ENCODE peak calls at places on chromosomes 13 and 19, in nine cellular contexts. I, T, A, Z, Q, P, N, R and X are unnamed samples.
A peak's percentile ranks its signal among the peaks of the same experiment; 100 is the strongest.

GRCh38 chr13:75305057-75305456 is 176.9 kb downstream of the TBC1D4 start:
- DNase-seq in Z (no peak), P (no peak), R (no peak), N (no peak), I (no peak), Q (no peak), A (peak; percentile 52), T (no peak), X (no peak)

GRCh38 chr13:111865046-111865445 is 201.9 kb upstream of the SOX1 start:
- DNase-seq in P (no peak), Q (no peak), T (no peak), Z (no peak), I (no peak), R (no peak), A (no peak), N (no peak), X (no peak)

GRCh38 chr19:19460258-19460731 is 54.8 kb downstream of the GATAD2A start:
- DNase-seq in Z (peak; percentile 42), P (no peak), Q (no peak), N (no peak), R (no peak), I (no peak), A (no peak), T (no peak), X (no peak)

GRCh38 chr13:33612641-33613638 is 205.0 kb upstream of the RFC3 start:
- DNase-seq in Q (no peak), T (no peak), P (no peak), I (no peak), A (no peak), Z (no peak), R (no peak), N (no peak), X (no peak)

GRCh38 chr19:54561840-54562239 is 11.8 kb upstream of the LILRA2 start:
- DNase-seq in A (no peak), T (no peak), Z (peak; percentile 51), P (no peak), I (no peak), R (no peak), Q (no peak), N (no peak), X (no peak)

GRCh38 chr13:114263590-114263989 is 17.8 kb upstream of the UPF3A start:
- DNase-seq in A (no peak), N (no peak), Z (no peak), I (no peak), T (no peak), P (no peak), R (no peak), Q (no peak), X (peak; percentile 55)

GRCh38 chr19:8145969-8146368 is 3.4 kb downstream of the FBN3 start:
- DNase-seq in T (no peak), Q (peak; percentile 66), I (no peak), A (no peak), R (no peak), P (no peak), Z (no peak), N (no peak), X (no peak)

GRCh38 chr13:42762917-42763316 is 18.5 kb upstream of the FAM216B start:
- DNase-seq in A (peak; percentile 97), N (no peak), P (no peak), R (no peak), Q (no peak), I (no peak), Z (peak; percentile 87), T (no peak), X (no peak)

GRCh38 chr13:42272115-42272756 is at the start of gene AKAP11:
- DNase-seq in R (no peak), Q (no peak), P (peak; percentile 45), T (peak; percentile 76), I (no peak), N (peak; percentile 14), Z (peak; percentile 53), A (peak; percentile 49), X (peak; percentile 68)

GRCh38 chr13:28602580-28602979 is 56.4 kb upstream of the POMP start:
- DNase-seq in T (no peak), Z (no peak), I (no peak), A (no peak), N (no peak), P (no peak), Q (no peak), R (no peak), X (no peak)

GRCh38 chr19:31883299-31883990 is 462.0 kb upstream of the ZNF507 start:
- DNase-seq in R (no peak), N (no peak), I (no peak), T (no peak), Z (no peak), A (no peak), P (no peak), Q (no peak), X (no peak)

GRCh38 chr13:97367427-97367826 is 66.5 kb upstream of the RAP2A start:
- DNase-seq in N (no peak), T (peak; percentile 71), P (no peak), R (no peak), Q (no peak), I (peak; percentile 66), Z (peak; percentile 65), A (peak; percentile 56), X (no peak)

GRCh38 chr19:53982056-53982455 is 9.4 kb upstream of the CACNG6 start:
- DNase-seq in A (no peak), R (no peak), Q (no peak), T (no peak), Z (no peak), P (no peak), I (no peak), N (no peak), X (no peak)

GRCh38 chr13:21006141-21007005 is 55.0 kb downstream of the LATS2 start:
- DNase-seq in Q (no peak), T (peak; percentile 60), Z (no peak), A (no peak), P (no peak), I (no peak), N (no peak), R (no peak), X (no peak)

GRCh38 chr19:17246681-17247425 is 1.1 kb upstream of the NR2F6 start:
- DNase-seq in Q (peak; percentile 41), A (no peak), Z (peak; percentile 41), N (no peak), P (no peak), T (no peak), I (no peak), R (no peak), X (no peak)

GRCh38 chr19:15859187-15859586 is 38.7 kb downstream of the CYP4F2 start:
- DNase-seq in R (no peak), N (no peak), I (no peak), P (no peak), Z (no peak), Q (no peak), T (no peak), A (no peak), X (no peak)

GRCh38 chr13:51614350-51614786 is 30.1 kb downstream of the WDFY2 start:
- DNase-seq in R (peak; percentile 61), N (peak; percentile 5), I (no peak), P (peak; percentile 17), T (no peak), Z (no peak), A (no peak), Q (peak; percentile 36), X (no peak)

GRCh38 chr13:25525884-25526283 is 154.1 kb downstream of the ATP8A2 start:
- DNase-seq in T (no peak), Q (no peak), N (no peak), I (no peak), A (no peak), Z (no peak), R (no peak), P (no peak), X (no peak)

GRCh38 chr13:44523176-44524017 is 52.7 kb downstream of the TSC22D1 start:
- DNase-seq in N (no peak), R (peak; percentile 17), P (no peak), I (no peak), A (peak; percentile 72), Q (no peak), T (no peak), Z (peak; percentile 72), X (no peak)

GRCh38 chr19:16801599-16801998 is 27.6 kb upstream of the SIN3B start:
- DNase-seq in Q (no peak), P (no peak), N (no peak), T (no peak), Z (peak; percentile 73), A (peak; percentile 48), R (no peak), I (no peak), X (no peak)

GRCh38 chr13:111909971-111910671 is 156.8 kb upstream of the SOX1 start:
- DNase-seq in N (no peak), Z (no peak), I (no peak), P (no peak), Q (no peak), T (peak; percentile 40), R (no peak), A (no peak), X (no peak)

GRCh38 chr13:47611664-47612288 is 389.3 kb downstream of the SUCLA2 start:
- DNase-seq in Q (no peak), I (no peak), P (no peak), N (no peak), Z (peak; percentile 85), R (no peak), T (no peak), A (no peak), X (no peak)

GRCh38 chr19:34523408-34523807 is 41.9 kb downstream of the WTIP start:
- DNase-seq in I (no peak), Z (no peak), T (no peak), Q (no peak), R (no peak), A (no peak), P (no peak), N (no peak), X (no peak)

GRCh38 chr19:5621311-5621944 is 1.1 kb downstream of the SAFB2 start:
- DNase-seq in I (no peak), T (peak; percentile 73), P (no peak), N (no peak), R (peak; percentile 24), Z (no peak), A (no peak), Q (no peak), X (no peak)

GRCh38 chr13:105491345-105491744 is 1044.1 kb downstream of the EFNB2 start:
- DNase-seq in Z (no peak), A (no peak), R (no peak), T (no peak), I (no peak), P (no peak), Q (no peak), N (no peak), X (no peak)

GRCh38 chr19:9584073-9584833 is at the start of gene ZNF121:
- DNase-seq in P (peak; percentile 84), R (peak; percentile 61), Z (peak; percentile 80), A (peak; percentile 80), Q (peak; percentile 83), I (peak; percentile 61), N (peak; percentile 57), T (peak; percentile 89), X (peak; percentile 63)

GRCh38 chr13:106683179-106683578 is 115.2 kb upstream of the ARGLU1 start:
- DNase-seq in T (no peak), P (no peak), A (no peak), N (no peak), I (no peak), Z (peak; percentile 5), R (no peak), Q (no peak), X (no peak)

GRCh38 chr19:38455031-38455430 is 21.5 kb downstream of the RYR1 start:
- DNase-seq in N (no peak), Z (no peak), P (no peak), Q (no peak), A (peak; percentile 31), I (no peak), T (no peak), R (no peak), X (no peak)

GRCh38 chr13:45786293-45786920 is 65.1 kb downstream of the SIAH3 start:
- DNase-seq in N (no peak), R (no peak), P (no peak), I (no peak), A (no peak), T (no peak), Z (no peak), Q (no peak), X (no peak)